ENCODE peak calls at places on chromosomes 1 and 21, in six cellular contexts. Z is Karpas-422, C is GM23248, S is mesendoderm, A is hepatocyte, V is mammary epithelial cell. M is an unnamed sample. For H3K79me2, the result is how much of the 10 kb centered on the place peaks cover.

GRCh38 chr1:24683713-24684162 is 40.6 kb downstream of the SRRM1 start:
- DNase-seq in Z (no peak), C (peak), S (peak), A (peak), V (peak), M (peak)

GRCh38 chr1:38586993-38587646 is 272.5 kb downstream of the RRAGC start:
- DNase-seq in Z (peak), C (peak), S (peak), A (peak), V (peak), M (no peak)

GRCh38 chr1:245074232-245074747 is 80.5 kb upstream of the KIF26B start:
- DNase-seq in Z (no peak), C (peak), S (no peak), A (peak), V (peak), M (peak)

GRCh38 chr1:230858918-230859819 is 9.2 kb downstream of the C1orf198 start:
- DNase-seq in Z (no peak), C (peak), S (peak), A (no peak), V (no peak), M (peak)

GRCh38 chr1:207828485-207829158 is 76.8 kb downstream of the CD46 start:
- DNase-seq in Z (peak), C (peak), S (peak), A (peak), V (peak), M (peak)

GRCh38 chr1:87039096-87039495 is 124.7 kb downstream of the HS2ST1 start:
- DNase-seq in Z (no peak), C (no peak), S (no peak), A (no peak), V (no peak), M (no peak)

GRCh38 chr21:39518845-39519205 is 67.1 kb downstream of the SH3BGR start:
- DNase-seq in Z (no peak), C (peak), S (no peak), A (no peak), V (no peak), M (no peak)

GRCh38 chr1:230643887-230644286 is 1.6 kb downstream of the COG2 start:
- DNase-seq in Z (no peak), C (peak), S (no peak), A (peak), V (no peak), M (peak)

GRCh38 chr1:178494569-178494971 is 2.2 kb downstream of the CLEC20A start:
- DNase-seq in Z (no peak), C (no peak), S (no peak), A (no peak), V (no peak), M (no peak)

GRCh38 chr1:100671604-100672003 is 47.9 kb upstream of the VCAM1 start:
- DNase-seq in Z (no peak), C (peak), S (no peak), A (no peak), V (peak), M (no peak)

GRCh38 chr1:170663011-170663410 is 920 bp upstream of the PRRX1 start:
- DNase-seq in Z (no peak), C (peak), S (peak), A (no peak), V (no peak), M (no peak)

GRCh38 chr1:167298328-167298727 is 77.6 kb downstream of the POU2F1 start:
- DNase-seq in Z (no peak), C (no peak), S (no peak), A (no peak), V (no peak), M (no peak)

GRCh38 chr1:177952249-177952648 is 17.6 kb downstream of the SEC16B start:
- DNase-seq in Z (no peak), C (no peak), S (no peak), A (no peak), V (no peak), M (no peak)

GRCh38 chr1:34970829-34971228 is 14.3 kb downstream of the TMEM35B start:
- DNase-seq in Z (no peak), C (no peak), S (peak), A (no peak), V (no peak), M (no peak)

GRCh38 chr21:38661296-38662223 is 144.2 kb upstream of the ETS2 start:
- DNase-seq in Z (no peak), C (peak), S (peak), A (peak), V (no peak), M (peak)

GRCh38 chr1:221074325-221074724 is 195.1 kb downstream of the HLX start:
- DNase-seq in Z (no peak), C (no peak), S (no peak), A (no peak), V (no peak), M (no peak)

GRCh38 chr1:56825436-56825835 is 6.2 kb upstream of the FYB2 start:
- DNase-seq in Z (no peak), C (peak), S (no peak), A (no peak), V (no peak), M (peak)

GRCh38 chr1:233135833-233136232 is 159.7 kb downstream of the PCNX2 start:
- DNase-seq in Z (no peak), C (no peak), S (no peak), A (no peak), V (no peak), M (no peak)

GRCh38 chr1:44154665-44155064 is 13.2 kb upstream of the KLF18 start:
- DNase-seq in Z (no peak), C (no peak), S (peak), A (peak), V (peak), M (peak)

GRCh38 chr1:115988953-115989352 is 12.6 kb downstream of the SLC22A15 start:
- DNase-seq in Z (no peak), C (no peak), S (no peak), A (no peak), V (no peak), M (no peak)

GRCh38 chr1:115987623-115988022 is 11.3 kb downstream of the SLC22A15 start:
- DNase-seq in Z (no peak), C (no peak), S (no peak), A (no peak), V (no peak), M (no peak)

GRCh38 chr1:115991909-115992308 is 15.6 kb downstream of the SLC22A15 start:
- DNase-seq in Z (no peak), C (no peak), S (no peak), A (no peak), V (no peak), M (no peak)

GRCh38 chr1:115989711-115990110 is 13.4 kb downstream of the SLC22A15 start:
- DNase-seq in Z (no peak), C (no peak), S (no peak), A (no peak), V (no peak), M (no peak)
- H3K79me2 ChIP-seq in Z (under half), C (half or more), S (under half), A (under half), V (half or more), M (under half)

GRCh38 chr21:17550671-17551308 is 37.9 kb downstream of the CXADR start:
- DNase-seq in Z (no peak), C (no peak), S (no peak), A (no peak), V (no peak), M (no peak)

GRCh38 chr21:17548262-17548661 is 35.4 kb downstream of the CXADR start:
- DNase-seq in Z (no peak), C (no peak), S (no peak), A (no peak), V (no peak), M (no peak)

GRCh38 chr21:17554619-17555472 is 42.0 kb downstream of the CXADR start:
- DNase-seq in Z (no peak), C (peak), S (peak), A (no peak), V (no peak), M (no peak)

GRCh38 chr21:17554120-17554519 is 41.3 kb downstream of the CXADR start:
- DNase-seq in Z (no peak), C (no peak), S (no peak), A (no peak), V (no peak), M (no peak)

DNA sequence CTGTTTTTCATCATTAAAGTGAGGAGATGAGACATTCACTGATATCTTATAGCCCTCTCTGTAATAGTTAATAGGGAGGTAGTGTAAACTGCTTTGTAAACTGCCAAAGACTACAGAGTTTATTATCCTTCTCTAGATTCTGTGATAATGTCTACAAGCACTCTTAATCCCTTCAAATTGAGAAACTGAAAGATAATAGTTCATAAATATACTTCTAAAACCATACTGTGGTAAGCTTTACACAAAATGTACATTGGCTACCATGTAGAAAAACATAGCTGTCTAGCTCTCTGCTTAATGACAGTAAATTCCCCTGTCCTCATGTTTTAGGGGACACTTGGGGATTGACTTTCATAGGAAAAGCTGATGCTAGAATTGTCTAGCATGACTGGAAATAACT is 39.6 kb downstream of the CXADR start:
- DNase-seq in Z (no peak), C (no peak), S (no peak), A (no peak), V (no peak), M (no peak)
- H3K79me2 ChIP-seq in Z (under half), C (under half), S (under half), A (under half), V (under half), M (under half)

GRCh38 chr1:8343044-8343443 is 25.1 kb downstream of the SLC45A1 start:
- DNase-seq in Z (no peak), C (no peak), S (no peak), A (no peak), V (no peak), M (no peak)

GRCh38 chr1:8344893-8345507 is 27.1 kb downstream of the SLC45A1 start:
- DNase-seq in Z (no peak), C (no peak), S (no peak), A (no peak), V (no peak), M (no peak)

GRCh38 chr1:8340456-8340855 is 22.5 kb downstream of the SLC45A1 start:
- DNase-seq in Z (no peak), C (no peak), S (no peak), A (no peak), V (no peak), M (no peak)

GRCh38 chr1:8343464-8344001 is 25.6 kb downstream of the SLC45A1 start:
- DNase-seq in Z (no peak), C (peak), S (no peak), A (peak), V (peak), M (peak)

DNA sequence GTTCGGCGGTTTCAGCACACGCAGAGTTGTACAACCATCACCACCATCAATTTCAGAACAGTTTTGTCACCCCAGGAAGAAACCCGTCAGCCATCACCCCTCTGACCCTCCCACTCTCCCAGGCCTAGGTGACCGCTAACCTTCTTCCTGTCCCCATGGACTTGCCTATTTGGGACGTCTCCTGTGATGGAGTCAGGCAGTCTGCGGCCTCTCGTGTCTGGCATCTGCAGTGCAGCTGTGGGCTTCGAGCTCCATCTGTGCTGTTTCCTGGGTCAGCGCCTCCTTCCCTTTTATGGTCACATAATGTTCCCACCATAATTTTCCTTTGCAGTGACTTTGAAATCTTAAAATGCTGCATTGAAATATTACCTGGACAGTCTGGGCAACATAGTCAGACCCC is 24.4 kb downstream of the SLC45A1 start:
- DNase-seq in Z (no peak), C (no peak), S (no peak), A (no peak), V (no peak), M (peak)
- H3K79me2 ChIP-seq in Z (under half), C (under half), S (under half), A (under half), V (under half), M (under half)

GRCh38 chr1:40696294-40696693 is 4.8 kb downstream of the NFYC start:
- DNase-seq in Z (no peak), C (no peak), S (no peak), A (no peak), V (no peak), M (no peak)
- H3K79me2 ChIP-seq in Z (half or more), C (half or more), S (half or more), A (half or more), V (half or more), M (half or more)

DNA sequence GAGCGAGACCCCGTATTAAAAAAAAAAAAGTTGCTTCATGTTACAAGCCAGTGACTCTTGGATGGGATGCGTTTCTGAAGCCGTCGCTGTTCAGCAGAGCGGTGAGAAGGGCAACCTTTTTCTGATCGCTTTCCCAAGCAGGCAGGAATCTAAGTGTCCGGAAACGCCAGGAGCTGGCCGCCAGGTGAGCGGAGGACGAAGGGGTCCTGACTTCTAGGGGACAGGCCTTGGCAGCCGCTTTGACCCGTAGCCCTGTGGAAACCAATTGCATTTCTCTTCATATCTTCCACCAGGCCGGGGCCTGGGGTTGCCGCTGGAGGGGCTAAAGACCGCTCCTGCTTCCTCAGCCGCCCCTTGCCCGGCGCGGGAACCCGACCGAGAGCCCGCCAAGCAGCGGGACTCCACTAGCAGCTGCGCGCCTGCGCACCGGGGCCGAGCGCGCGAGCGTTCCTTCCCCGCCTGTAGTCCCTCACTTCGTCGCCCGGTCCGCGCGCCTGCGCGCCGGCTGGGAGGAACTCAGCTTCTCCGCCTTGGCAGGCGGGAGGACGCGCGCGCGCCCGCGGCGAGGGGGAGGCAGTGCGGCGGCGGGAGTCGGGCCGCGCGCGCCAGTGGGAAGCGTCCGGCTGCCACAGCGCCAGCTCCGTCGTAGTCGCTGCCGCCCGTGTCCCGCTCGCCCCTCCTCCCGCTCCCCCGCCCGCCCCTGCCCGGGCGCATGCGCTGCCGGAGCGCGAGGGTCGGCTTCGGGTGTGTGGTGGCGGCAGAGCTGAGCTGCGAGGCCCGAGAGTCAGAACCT is at the start of gene SPEN:
- DNase-seq in Z (peak), C (peak), S (peak), A (peak), V (peak), M (peak)
- H3K79me2 ChIP-seq in Z (under half), C (half or more), S (under half), A (half or more), V (half or more), M (half or more)

DNA sequence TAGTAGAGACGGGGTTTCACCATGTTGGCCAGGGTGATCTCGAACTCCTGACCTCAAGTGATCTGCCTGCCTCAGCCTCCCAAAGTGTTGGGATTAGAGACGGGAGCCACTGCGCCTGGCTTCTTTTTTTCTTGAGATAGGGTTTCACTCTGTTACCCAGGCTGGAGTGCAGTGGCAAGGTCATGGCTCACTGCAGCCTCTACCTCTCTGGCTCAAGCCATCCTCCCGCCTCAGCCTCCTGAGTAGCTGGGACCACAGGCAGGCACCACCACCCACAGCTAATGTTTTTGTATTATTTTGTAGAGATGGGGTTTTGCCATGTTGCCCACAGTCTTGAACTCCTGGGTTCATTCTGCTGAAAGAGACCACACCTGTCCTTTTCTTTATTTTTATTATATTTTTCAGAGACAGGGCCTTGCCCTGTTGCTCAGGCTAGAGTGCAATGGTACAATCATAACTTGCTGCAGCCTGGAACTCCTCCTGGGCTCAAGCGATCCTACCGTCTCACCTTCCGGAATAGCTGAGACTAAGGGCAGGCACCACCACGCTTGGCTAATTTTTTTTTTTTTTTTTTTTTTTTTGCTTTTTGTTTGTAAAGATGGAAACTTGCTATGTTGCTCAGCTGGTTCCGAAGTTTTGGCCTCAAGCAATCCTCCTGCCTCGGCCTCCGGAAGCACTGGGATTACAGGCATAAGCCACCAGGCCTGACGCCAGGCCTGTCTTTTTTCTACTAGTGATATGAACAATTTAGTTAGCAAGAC is 3.1 kb downstream of the LMNA start:
- DNase-seq in Z (no peak), C (peak), S (no peak), A (no peak), V (peak), M (no peak)
- H3K79me2 ChIP-seq in Z (under half), C (half or more), S (under half), A (half or more), V (half or more), M (half or more)

DNA sequence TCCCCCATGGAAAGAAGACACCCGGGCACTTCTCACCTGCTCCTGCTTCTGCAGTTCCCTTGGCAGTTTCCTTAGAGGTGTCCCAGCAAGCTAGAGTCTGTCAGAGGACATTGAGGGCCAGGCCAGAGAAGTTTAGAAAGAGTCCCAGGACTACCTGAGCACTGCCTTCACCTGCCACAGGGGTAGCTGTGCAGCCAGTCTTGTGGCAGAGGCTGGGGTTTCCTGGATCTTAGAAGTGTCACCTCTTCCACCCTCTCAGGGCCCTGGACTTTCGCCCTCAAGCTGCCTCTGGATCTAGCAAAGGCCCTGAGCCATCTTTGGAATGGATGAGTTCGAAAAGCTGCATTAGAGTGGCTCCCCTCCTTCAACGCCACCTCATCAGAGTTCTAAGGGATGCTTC is 34.9 kb upstream of the BTG2 start:
- DNase-seq in Z (no peak), C (no peak), S (peak), A (no peak), V (no peak), M (no peak)
- H3K79me2 ChIP-seq in Z (under half), C (under half), S (under half), A (under half), V (under half), M (under half)